ENCODE peak calls at places on chromosomes 7 and 10, in ten cellular contexts. H is spleen, W is sigmoid colon, K is prostate gland, O is transverse colon, Z is heart left ventricle, X is lower leg skin, V is stomach, B is IMR-90, Q is tibial nerve. A is an unnamed sample.

GRCh38 chr7:2643386-2644229 is 11.8 kb downstream of the TTYH3 start:
- DNase-seq in H (no peak), Z (peak), X (no peak), O (no peak), K (no peak), Q (no peak), B (no peak), V (no peak), W (peak), A (no peak)

GRCh38 chr7:47253650-47254080 is 328.2 kb downstream of the TNS3 start:
- DNase-seq in Z (no peak), Q (peak), V (no peak), K (no peak), O (peak), X (no peak), H (no peak), B (peak), W (peak), A (no peak)

GRCh38 chr7:84337386-84337785 is 142.8 kb upstream of the SEMA3A start:
- DNase-seq in H (no peak), O (no peak), W (no peak), X (no peak), Z (no peak), K (no peak), B (peak), Q (no peak), V (no peak), A (no peak)

GRCh38 chr7:25759281-25759680 is 392.7 kb upstream of the NFE2L3 start:
- DNase-seq in W (no peak), H (no peak), X (no peak), O (no peak), Z (no peak), Q (no peak), B (no peak), V (no peak), K (no peak), A (no peak)

GRCh38 chr7:102153586-102153948 is 133.1 kb upstream of the SH2B2 start:
- DNase-seq in H (no peak), W (no peak), Q (no peak), O (no peak), X (no peak), V (no peak), B (no peak), K (no peak), Z (no peak), A (no peak)

GRCh38 chr10:7397049-7397448 is 13.8 kb downstream of the SFMBT2 start:
- DNase-seq in X (no peak), Z (no peak), K (no peak), Q (no peak), O (no peak), H (no peak), B (peak), W (no peak), V (no peak), A (no peak)

GRCh38 chr10:117360994-117361667 is 14.1 kb downstream of the PDZD8 start:
- DNase-seq in X (no peak), H (no peak), B (peak), Q (no peak), O (no peak), Z (no peak), V (no peak), W (no peak), K (no peak), A (no peak)

GRCh38 chr10:13270877-13271551 is 28.9 kb downstream of the PHYH start:
- DNase-seq in O (peak), W (no peak), V (no peak), K (no peak), B (peak), Q (no peak), X (no peak), Z (no peak), H (no peak), A (no peak)

GRCh38 chr7:43873300-43873699 is 4.0 kb upstream of the MRPS24 start:
- DNase-seq in W (peak), B (peak), V (no peak), Q (peak), X (peak), O (peak), Z (no peak), K (no peak), H (no peak), A (no peak)

GRCh38 chr10:58554316-58554715 is 41.6 kb downstream of the BICC1 start:
- DNase-seq in O (no peak), H (no peak), Z (no peak), X (no peak), Q (no peak), K (no peak), B (no peak), W (no peak), V (no peak), A (no peak)

GRCh38 chr7:146146866-146147265 is 30.3 kb downstream of the CNTNAP2 start:
- DNase-seq in B (no peak), O (no peak), H (no peak), W (no peak), Q (no peak), Z (no peak), X (no peak), V (no peak), K (no peak), A (no peak)

GRCh38 chr10:73493781-73494180 is 2.0 kb downstream of the PPP3CB start:
- DNase-seq in V (no peak), K (no peak), W (no peak), Z (no peak), X (no peak), O (no peak), B (peak), Q (no peak), H (no peak), A (no peak)
- H3K4me3 ChIP-seq in V (peak), K (no peak), W (no peak), Z (no peak), X (no peak), O (no peak), B (peak), Q (peak), H (peak), A (peak)

DNA sequence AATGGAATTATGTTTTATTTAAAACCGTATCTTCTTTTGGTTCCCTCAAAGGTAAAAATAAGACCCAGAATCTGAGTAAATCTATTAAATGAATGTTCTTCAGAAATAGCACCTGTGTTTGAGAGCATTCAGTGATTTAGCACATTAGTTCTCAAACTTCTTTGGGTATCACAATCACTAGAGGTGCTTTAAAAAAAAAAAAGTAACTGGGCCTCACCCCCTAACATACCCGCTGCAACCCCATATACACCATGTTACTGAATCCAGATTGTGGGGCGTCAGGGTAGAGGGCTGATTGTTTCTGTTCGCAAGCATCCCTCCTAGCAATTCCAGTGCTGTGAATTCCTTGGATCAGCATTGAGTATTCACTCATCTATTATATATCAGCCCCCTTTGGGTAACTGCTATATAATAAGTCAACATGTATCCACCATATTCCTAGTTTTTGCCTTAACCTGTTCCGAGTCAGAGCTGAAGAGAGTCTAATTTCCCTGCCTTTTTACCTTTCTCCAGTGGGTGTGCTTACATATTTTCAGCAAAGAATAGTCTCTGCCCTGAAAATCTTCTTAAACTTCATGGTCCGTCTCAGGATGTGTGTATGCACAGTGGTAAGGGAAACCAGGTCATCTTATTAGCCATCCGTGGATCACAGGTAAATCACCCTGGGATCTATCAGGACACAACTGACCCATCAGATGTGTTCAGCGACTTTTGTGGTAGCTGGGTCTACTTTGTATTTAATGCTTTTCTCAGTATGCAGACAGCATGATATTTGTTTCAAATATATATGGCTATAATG is 40.2 kb downstream of the CALML5 start:
- DNase-seq in K (no peak), Z (no peak), Q (no peak), X (no peak), V (no peak), O (no peak), B (no peak), H (no peak), W (no peak), A (no peak)
- TF ChIP-seq POLR2A in K (no peak), Z (no peak), Q (no peak), X (no peak), V (no peak), O (no peak), B (no peak), H (no peak), W (no peak), A (no peak)

GRCh38 chr7:155123413-155123812 is 53.3 kb downstream of the HTR5A start:
- DNase-seq in B (no peak), Q (no peak), O (no peak), V (no peak), H (no peak), Z (no peak), X (no peak), W (no peak), K (no peak), A (no peak)
- H3K4me3 ChIP-seq in B (no peak), Q (no peak), O (no peak), V (no peak), H (no peak), Z (no peak), X (no peak), W (no peak), K (no peak), A (no peak)

DNA sequence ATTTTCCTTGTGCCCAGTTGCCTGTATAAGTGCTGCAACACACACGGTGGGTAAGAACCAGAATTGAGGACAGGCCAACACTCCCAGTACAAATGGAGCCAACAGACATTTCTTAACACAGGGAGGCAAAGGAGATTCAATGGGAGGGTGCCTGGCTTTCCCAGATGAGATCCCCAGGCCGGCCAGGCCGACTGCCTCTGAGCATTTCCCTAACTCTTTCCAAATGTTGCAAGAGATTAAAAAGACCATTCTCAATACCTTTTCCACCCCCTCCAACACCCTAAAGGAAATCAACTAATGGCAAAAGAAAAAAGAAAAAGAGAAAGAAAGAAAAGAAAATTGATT is 3.9 kb downstream of the HOXA11 start:
- DNase-seq in X (no peak), K (no peak), Z (no peak), O (peak), Q (no peak), V (no peak), H (peak), W (peak), B (no peak), A (no peak)
- TF ChIP-seq POLR2A in X (no peak), K (no peak), Z (no peak), O (no peak), Q (no peak), V (no peak), H (no peak), W (no peak), B (no peak), A (no peak)

GRCh38 chr10:75020168-75020567 is 91.3 kb upstream of the SAMD8 start:
- DNase-seq in O (no peak), X (no peak), H (no peak), B (no peak), K (no peak), V (no peak), Z (no peak), Q (no peak), W (no peak), A (no peak)
- H3K4me3 ChIP-seq in O (no peak), X (no peak), H (no peak), B (no peak), K (no peak), V (no peak), Z (no peak), Q (no peak), W (no peak), A (no peak)

DNA sequence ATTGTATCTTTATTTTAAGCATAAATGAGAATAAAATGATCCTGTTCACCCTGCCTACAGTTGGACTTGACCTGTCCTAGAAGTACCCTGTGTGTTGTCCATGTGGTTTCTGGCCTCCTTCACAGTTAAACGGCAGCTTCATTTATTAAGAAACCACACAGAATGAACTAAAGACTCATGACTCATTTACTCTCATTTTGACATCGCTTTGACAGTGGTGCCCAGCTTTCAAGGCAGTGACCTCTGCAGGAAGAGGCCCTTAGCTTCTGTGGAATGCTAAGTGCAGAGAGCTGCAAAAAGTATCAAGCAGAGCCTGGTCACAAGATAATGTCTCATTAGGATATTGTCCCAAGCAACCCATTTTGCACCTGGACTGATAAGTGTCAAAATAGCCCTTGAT is 93.4 kb downstream of the AVL9 start:
- DNase-seq in O (no peak), W (no peak), Z (no peak), X (no peak), K (no peak), Q (no peak), B (peak), V (no peak), H (no peak), A (no peak)
- TF ChIP-seq POLR2A in O (no peak), W (no peak), Z (no peak), X (no peak), K (no peak), Q (no peak), B (no peak), V (no peak), H (no peak), A (no peak)

A was measured in breast epithelium.